ENCODE peak calls at places on chromosomes 2 and 18, in four cellular contexts. One of them, this sample, is unnamed.

GRCh38 chr2:73822276-73822675 is 6.5 kb upstream of the STAMBP start:
- DNase-seq in SK-N-SH: no peak
- DNase-seq in K562: no peak
- DNase-seq in HepG2: no peak
- DNase-seq in this sample: no peak

GRCh38 chr2:143608758-143609157 is 479.5 kb downstream of the ARHGAP15 start:
- DNase-seq in K562: no peak
- DNase-seq in HepG2: no peak
- DNase-seq in SK-N-SH: peak
- DNase-seq in this sample: no peak

GRCh38 chr18:48292229-48292628 is 117.0 kb downstream of the ZBTB7C start:
- DNase-seq in SK-N-SH: no peak
- DNase-seq in K562: no peak
- DNase-seq in HepG2: no peak
- DNase-seq in this sample: no peak

GRCh38 chr2:186569906-186570305 is 19.9 kb upstream of the ITGAV start:
- DNase-seq in HepG2: peak
- DNase-seq in K562: no peak
- DNase-seq in SK-N-SH: no peak
- DNase-seq in this sample: no peak

GRCh38 chr18:54983041-54983686 is 23.9 kb upstream of the CCDC68 start:
- DNase-seq in K562: peak
- DNase-seq in HepG2: peak
- DNase-seq in SK-N-SH: peak
- DNase-seq in this sample: no peak

GRCh38 chr18:62523631-62524442 is 1.0 kb downstream of the ZCCHC2 start:
- DNase-seq in K562: peak
- DNase-seq in HepG2: no peak
- DNase-seq in SK-N-SH: peak
- DNase-seq in this sample: peak

GRCh38 chr2:152421521-152422367 is 86.8 kb downstream of the FMNL2 start:
- DNase-seq in HepG2: peak
- DNase-seq in K562: peak
- DNase-seq in SK-N-SH: peak
- DNase-seq in this sample: no peak

GRCh38 chr2:128250409-128251025 is 68.2 kb downstream of the HS6ST1 start:
- DNase-seq in SK-N-SH: no peak
- DNase-seq in HepG2: no peak
- DNase-seq in K562: peak
- DNase-seq in this sample: no peak

GRCh38 chr18:48843162-48843561 is 107.6 kb downstream of the SMAD7 start:
- DNase-seq in SK-N-SH: no peak
- DNase-seq in HepG2: no peak
- DNase-seq in K562: no peak
- DNase-seq in this sample: no peak

GRCh38 chr2:197675711-197676188 is 363 bp upstream of the RFTN2 start:
- DNase-seq in HepG2: no peak
- DNase-seq in K562: peak
- DNase-seq in SK-N-SH: no peak
- DNase-seq in this sample: peak

GRCh38 chr2:74502720-74503505 is 3.5 kb upstream of the LBX2 start:
- DNase-seq in HepG2: peak
- DNase-seq in K562: peak
- DNase-seq in SK-N-SH: peak
- DNase-seq in this sample: peak

GRCh38 chr2:211737282-211737681 is 801.3 kb downstream of the ERBB4 start:
- DNase-seq in SK-N-SH: no peak
- DNase-seq in HepG2: no peak
- DNase-seq in K562: no peak
- DNase-seq in this sample: no peak

GRCh38 chr2:47904903-47905453 is 1.3 kb downstream of the FBXO11 start:
- DNase-seq in HepG2: peak
- DNase-seq in SK-N-SH: peak
- DNase-seq in K562: peak
- DNase-seq in this sample: peak

GRCh38 chr2:75499534-75499933 is 61.2 kb downstream of the EVA1A start:
- DNase-seq in K562: no peak
- DNase-seq in SK-N-SH: no peak
- DNase-seq in HepG2: no peak
- DNase-seq in this sample: no peak

GRCh38 chr2:34115076-34115475 is 516.0 kb upstream of the FAM98A start:
- DNase-seq in SK-N-SH: no peak
- DNase-seq in HepG2: no peak
- DNase-seq in K562: no peak
- DNase-seq in this sample: no peak

GRCh38 chr2:140384946-140385345 is 1604.8 kb upstream of the NXPH2 start:
- DNase-seq in SK-N-SH: no peak
- DNase-seq in HepG2: no peak
- DNase-seq in K562: no peak
- DNase-seq in this sample: no peak

DNA sequence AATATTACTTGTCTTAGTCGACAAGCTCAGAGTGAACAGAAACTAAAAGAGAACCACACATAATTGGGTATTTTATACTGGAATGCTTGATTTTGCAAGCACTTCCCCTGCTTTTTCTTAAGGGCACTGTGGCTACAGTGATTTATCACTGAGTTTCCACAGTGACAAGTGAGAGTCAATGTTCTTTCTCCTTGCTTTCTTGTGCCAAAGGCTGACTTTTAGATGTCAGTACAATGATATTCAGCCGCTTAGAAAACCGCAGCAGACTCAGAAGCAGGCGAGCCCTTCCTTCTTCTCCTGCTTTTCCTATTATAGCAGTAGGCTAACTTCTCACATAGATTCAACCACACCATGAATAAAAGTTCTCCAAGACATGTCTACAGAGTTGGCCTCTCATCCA is 1603.6 kb upstream of the NXPH2 start:
- DNase-seq in HepG2: no peak
- DNase-seq in K562: no peak
- DNase-seq in SK-N-SH: no peak
- DNase-seq in this sample: no peak
- TF ChIP-seq FOXJ3 in HepG2: no peak
- TF ChIP-seq FOXJ3 in K562: no peak
- TF ChIP-seq FOXJ3 in SK-N-SH: no peak
- TF ChIP-seq FOXJ3 in this sample: no peak

DNA sequence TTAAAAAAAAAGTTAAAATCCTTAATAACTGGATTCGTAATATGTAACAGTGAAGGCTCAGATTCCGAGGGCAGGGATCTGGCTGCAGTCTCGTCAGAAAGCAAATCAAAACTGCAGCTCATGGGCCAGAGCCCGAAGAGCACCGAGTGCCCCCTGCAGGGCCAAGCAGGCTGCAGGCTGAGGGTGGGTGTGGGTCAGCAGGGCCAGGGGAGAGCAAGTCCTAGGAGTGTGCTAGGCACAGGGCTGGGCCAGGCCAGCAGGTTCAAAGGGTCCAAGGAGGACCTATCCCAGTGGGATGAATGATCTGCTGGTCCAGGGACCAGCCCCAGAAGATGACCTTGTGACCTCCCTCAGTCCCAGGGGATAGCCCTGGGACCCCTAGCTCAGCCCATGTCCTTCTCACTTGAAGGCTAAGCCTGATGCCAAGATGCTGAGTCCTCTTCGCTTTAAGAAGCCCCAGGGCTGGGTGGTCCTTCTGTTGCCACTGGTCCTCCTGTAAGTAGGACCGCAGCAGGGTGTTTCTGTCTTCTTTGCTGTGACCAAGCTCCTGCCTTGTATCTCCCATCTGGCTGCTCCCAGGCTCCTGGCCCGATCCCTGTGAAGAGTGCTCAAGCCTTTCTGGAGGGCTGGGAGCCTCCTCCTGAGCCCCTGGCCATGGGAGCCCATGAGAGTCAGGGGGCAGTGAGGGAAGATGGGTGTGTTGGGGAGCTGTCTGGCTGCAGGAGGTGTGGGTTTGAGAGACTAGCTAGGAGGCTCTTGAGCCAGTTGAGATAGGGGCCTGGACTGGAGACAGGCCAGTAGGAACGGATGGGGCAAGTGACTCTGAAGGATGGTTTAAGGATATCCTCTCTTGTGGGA is 150.7 kb downstream of the DYSF start:
- DNase-seq in SK-N-SH: no peak
- DNase-seq in HepG2: no peak
- DNase-seq in K562: no peak
- DNase-seq in this sample: peak
- TF ChIP-seq FOXJ3 in SK-N-SH: no peak
- TF ChIP-seq FOXJ3 in HepG2: no peak
- TF ChIP-seq FOXJ3 in K562: no peak
- TF ChIP-seq FOXJ3 in this sample: no peak

GRCh38 chr2:148903294-148903693 is 28.3 kb downstream of the KIF5C start:
- DNase-seq in HepG2: no peak
- DNase-seq in SK-N-SH: no peak
- DNase-seq in K562: no peak
- DNase-seq in this sample: no peak
- TF ChIP-seq FOXJ3 in HepG2: no peak
- TF ChIP-seq FOXJ3 in SK-N-SH: no peak
- TF ChIP-seq FOXJ3 in K562: no peak
- TF ChIP-seq FOXJ3 in this sample: no peak

GRCh38 chr2:240593026-240593702 is 6.6 kb downstream of the CAPN10 start:
- DNase-seq in SK-N-SH: no peak
- DNase-seq in HepG2: no peak
- DNase-seq in K562: no peak
- DNase-seq in this sample: peak
- TF ChIP-seq FOXJ3 in SK-N-SH: no peak
- TF ChIP-seq FOXJ3 in HepG2: no peak
- TF ChIP-seq FOXJ3 in K562: no peak
- TF ChIP-seq FOXJ3 in this sample: no peak

GRCh38 chr2:32902986-32903385 is 43.8 kb upstream of the LTBP1 start:
- DNase-seq in SK-N-SH: no peak
- DNase-seq in HepG2: no peak
- DNase-seq in K562: no peak
- DNase-seq in this sample: no peak

GRCh38 chr2:32904711-32905110 is 42.0 kb upstream of the LTBP1 start:
- DNase-seq in SK-N-SH: no peak
- DNase-seq in K562: no peak
- DNase-seq in HepG2: no peak
- DNase-seq in this sample: no peak

GRCh38 chr2:32901313-32901712 is 45.4 kb upstream of the LTBP1 start:
- DNase-seq in SK-N-SH: no peak
- DNase-seq in HepG2: no peak
- DNase-seq in K562: peak
- DNase-seq in this sample: no peak

GRCh38 chr2:32902174-32902573 is 44.6 kb upstream of the LTBP1 start:
- DNase-seq in SK-N-SH: no peak
- DNase-seq in K562: no peak
- DNase-seq in HepG2: no peak
- DNase-seq in this sample: no peak

DNA sequence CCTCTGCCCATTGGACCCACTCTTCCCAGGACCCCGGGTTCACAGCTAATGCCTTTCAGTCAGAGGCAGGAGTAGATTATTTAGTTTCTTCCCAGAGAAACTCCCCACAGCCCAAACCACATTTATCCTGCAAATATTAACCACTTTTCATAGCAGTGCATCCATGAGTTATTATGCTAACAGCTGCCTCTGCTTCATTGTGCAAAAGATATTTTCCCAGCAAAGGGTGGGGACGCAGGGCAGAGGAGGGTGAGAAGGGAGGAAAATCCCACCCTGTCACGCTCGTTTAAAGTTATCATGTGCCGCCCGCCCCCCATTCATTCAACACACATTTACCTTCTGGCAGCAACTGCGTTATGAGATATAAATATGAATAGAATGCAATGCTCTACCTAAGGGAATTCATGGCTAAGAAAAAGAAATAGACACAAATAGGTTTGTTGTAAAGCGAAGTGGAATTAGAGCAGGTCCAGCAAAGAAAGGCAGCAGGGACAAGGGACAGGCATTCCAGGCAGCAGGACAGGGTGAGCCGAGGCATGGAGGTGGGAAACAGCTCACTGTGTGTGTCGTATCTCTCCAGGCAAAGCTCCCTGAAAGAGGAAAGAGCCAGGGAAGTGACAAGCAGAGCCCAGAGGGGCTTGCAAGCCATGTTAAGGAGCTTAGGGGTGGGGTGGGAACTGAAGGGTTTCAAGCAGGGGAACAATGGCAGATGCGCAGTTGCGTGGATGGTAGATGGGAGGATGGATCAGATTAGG is 46.3 kb upstream of the LTBP1 start:
- DNase-seq in HepG2: no peak
- DNase-seq in SK-N-SH: no peak
- DNase-seq in K562: no peak
- DNase-seq in this sample: no peak
- TF ChIP-seq FOXJ3 in HepG2: no peak
- TF ChIP-seq FOXJ3 in SK-N-SH: no peak
- TF ChIP-seq FOXJ3 in K562: no peak
- TF ChIP-seq FOXJ3 in this sample: no peak